ENCODE peak calls at places on chromosomes 2 and 18, in seven cellular contexts. Q is stimulated activated CD8-positive, alpha-beta memory T cell treated with anti-CD3 and anti-CD28 coated beads, Interleukin-12 subunit alpha, Interleukin-12 subunit beta, amount 100 ng/mL, for 1 hour; M is Right ventricle myocardium inferior; N is HFFc6; T is SW480; Z is AG10803; O is stimulated activated CD4-positive, alpha-beta T cell treated with anti-CD3 and anti-CD28 coated beads, Interleukin-12 subunit alpha, Interleukin-12 subunit beta, amount 100 ng/mL, for 24 hours. C is an unnamed sample.

GRCh38 chr2:146954544-146954943 is 890.3 kb upstream of the ACVR2A start:
- DNase-seq in Q (no peak), M (no peak), N (no peak), T (no peak), Z (peak), O (no peak), C (no peak)

GRCh38 chr2:16454621-16455020 is 211.0 kb downstream of the CYRIA start:
- DNase-seq in Q (no peak), M (no peak), N (no peak), T (no peak), Z (no peak), O (no peak), C (no peak)

GRCh38 chr2:72770879-72771461 is 54.9 kb downstream of the EXOC6B start:
- DNase-seq in Q (peak), M (no peak), N (peak), T (peak), Z (peak), O (peak), C (peak)

GRCh38 chr18:62759704-62760402 is 44.5 kb downstream of the PHLPP1 start:
- DNase-seq in Q (no peak), M (no peak), N (peak), T (no peak), Z (peak), O (no peak), C (peak)

GRCh38 chr2:231163011-231163410 is 35.4 kb upstream of the ARMC9 start:
- DNase-seq in Q (no peak), M (no peak), N (no peak), T (no peak), Z (no peak), O (no peak), C (no peak)

GRCh38 chr2:7825591-7826312 is 856.1 kb upstream of the ID2 start:
- DNase-seq in Q (no peak), M (no peak), N (peak), T (peak), Z (peak), O (peak), C (no peak)

GRCh38 chr2:239640676-239641580 is 240.1 kb upstream of the HDAC4 start:
- DNase-seq in Q (no peak), M (no peak), N (no peak), T (no peak), Z (no peak), O (no peak), C (no peak)

GRCh38 chr2:46252891-46253659 is 44.1 kb upstream of the EPAS1 start:
- DNase-seq in Q (no peak), M (peak), N (peak), T (no peak), Z (no peak), O (no peak), C (peak)

GRCh38 chr2:11348209-11348749 is 3.8 kb upstream of the ROCK2 start:
- DNase-seq in Q (no peak), M (peak), N (no peak), T (no peak), Z (no peak), O (no peak), C (no peak)